ENCODE peak calls at places on chromosomes 16 and 17, in nine cellular contexts. One of them, this sample, is unnamed.

GRCh38 chr17:3924421-3925350 is 8.4 kb upstream of the P2RX1 start:
- DNase-seq in tibial artery: no peak
- DNase-seq in ovary: peak; percentile 57
- DNase-seq in heart right ventricle: peak; percentile 62
- DNase-seq in neural progenitor cell: no peak
- DNase-seq in A673: no peak
- DNase-seq in PC-3: no peak
- DNase-seq in lower leg skin: no peak
- DNase-seq in psoas muscle: peak; percentile 60
- DNase-seq in this sample: no peak

GRCh38 chr17:7007143-7007542 is 5.3 kb upstream of the RNASEK start:
- DNase-seq in neural progenitor cell: no peak
- DNase-seq in tibial artery: no peak
- DNase-seq in ovary: no peak
- DNase-seq in PC-3: no peak
- DNase-seq in heart right ventricle: no peak
- DNase-seq in A673: no peak
- DNase-seq in lower leg skin: no peak
- DNase-seq in psoas muscle: no peak
- DNase-seq in this sample: no peak

GRCh38 chr17:36859003-36859300 is 78.3 kb upstream of the LHX1 start:
- DNase-seq in PC-3: no peak
- DNase-seq in A673: no peak
- DNase-seq in neural progenitor cell: no peak
- DNase-seq in tibial artery: no peak
- DNase-seq in ovary: no peak
- DNase-seq in psoas muscle: no peak
- DNase-seq in lower leg skin: no peak
- DNase-seq in heart right ventricle: no peak
- DNase-seq in this sample: no peak

GRCh38 chr17:46141645-46142044 is 51.6 kb downstream of the KANSL1 start:
- DNase-seq in neural progenitor cell: no peak
- DNase-seq in PC-3: no peak
- DNase-seq in tibial artery: no peak
- DNase-seq in psoas muscle: no peak
- DNase-seq in ovary: no peak
- DNase-seq in heart right ventricle: no peak
- DNase-seq in lower leg skin: no peak
- DNase-seq in A673: no peak
- DNase-seq in this sample: no peak

GRCh38 chr16:85286970-85287814 is 174.9 kb upstream of the CIBAR2 start:
- DNase-seq in A673: no peak
- DNase-seq in neural progenitor cell: no peak
- DNase-seq in ovary: no peak
- DNase-seq in lower leg skin: peak; percentile 48
- DNase-seq in tibial artery: peak; percentile 83
- DNase-seq in heart right ventricle: peak; percentile 69
- DNase-seq in PC-3: no peak
- DNase-seq in psoas muscle: peak; percentile 90
- DNase-seq in this sample: no peak

GRCh38 chr16:49009204-49009603 is 272.4 kb downstream of the CBLN1 start:
- DNase-seq in ovary: no peak
- DNase-seq in lower leg skin: no peak
- DNase-seq in tibial artery: no peak
- DNase-seq in A673: no peak
- DNase-seq in PC-3: no peak
- DNase-seq in neural progenitor cell: no peak
- DNase-seq in heart right ventricle: no peak
- DNase-seq in psoas muscle: no peak
- DNase-seq in this sample: no peak

GRCh38 chr17:78910885-78911284 is 7.9 kb upstream of the CEP295NL start:
- DNase-seq in heart right ventricle: no peak
- DNase-seq in PC-3: no peak
- DNase-seq in neural progenitor cell: no peak
- DNase-seq in A673: no peak
- DNase-seq in ovary: no peak
- DNase-seq in psoas muscle: no peak
- DNase-seq in lower leg skin: no peak
- DNase-seq in tibial artery: no peak
- DNase-seq in this sample: no peak

GRCh38 chr16:89391-90302 is 11.6 kb downstream of the MPG start:
- DNase-seq in lower leg skin: no peak
- DNase-seq in neural progenitor cell: no peak
- DNase-seq in PC-3: no peak
- DNase-seq in tibial artery: no peak
- DNase-seq in heart right ventricle: no peak
- DNase-seq in psoas muscle: no peak
- DNase-seq in A673: no peak
- DNase-seq in ovary: no peak
- DNase-seq in this sample: no peak

GRCh38 chr16:9003322-9003721 is 39.6 kb upstream of the USP7 start:
- DNase-seq in A673: no peak
- DNase-seq in tibial artery: no peak
- DNase-seq in psoas muscle: no peak
- DNase-seq in lower leg skin: no peak
- DNase-seq in ovary: no peak
- DNase-seq in neural progenitor cell: no peak
- DNase-seq in heart right ventricle: no peak
- DNase-seq in PC-3: no peak
- DNase-seq in this sample: no peak

GRCh38 chr17:63704259-63704576 is 4.3 kb upstream of the LIMD2 start:
- DNase-seq in lower leg skin: no peak
- DNase-seq in psoas muscle: no peak
- DNase-seq in neural progenitor cell: no peak
- DNase-seq in heart right ventricle: no peak
- DNase-seq in tibial artery: no peak
- DNase-seq in PC-3: no peak
- DNase-seq in ovary: no peak
- DNase-seq in A673: no peak
- DNase-seq in this sample: no peak

GRCh38 chr16:14015948-14016347 is 55.2 kb upstream of the MRTFB start:
- DNase-seq in ovary: no peak
- DNase-seq in tibial artery: peak; percentile 72
- DNase-seq in neural progenitor cell: no peak
- DNase-seq in heart right ventricle: no peak
- DNase-seq in PC-3: peak; percentile 65
- DNase-seq in A673: no peak
- DNase-seq in lower leg skin: peak; percentile 74
- DNase-seq in psoas muscle: no peak
- DNase-seq in this sample: peak; percentile 53

GRCh38 chr17:70905796-70906195 is 736.5 kb downstream of the KCNJ2 start:
- DNase-seq in psoas muscle: no peak
- DNase-seq in ovary: no peak
- DNase-seq in heart right ventricle: peak; percentile 22
- DNase-seq in neural progenitor cell: no peak
- DNase-seq in PC-3: peak; percentile 85
- DNase-seq in A673: no peak
- DNase-seq in tibial artery: peak; percentile 80
- DNase-seq in lower leg skin: peak; percentile 16
- DNase-seq in this sample: peak; percentile 99

GRCh38 chr16:10744370-10745030 is 858 bp downstream of the NUBP1 start:
- DNase-seq in ovary: no peak
- DNase-seq in heart right ventricle: no peak
- DNase-seq in PC-3: no peak
- DNase-seq in neural progenitor cell: no peak
- DNase-seq in A673: no peak
- DNase-seq in psoas muscle: peak; percentile 61
- DNase-seq in lower leg skin: peak; percentile 49
- DNase-seq in tibial artery: no peak
- DNase-seq in this sample: no peak

GRCh38 chr17:3962217-3963069 is 1.8 kb downstream of the ATP2A3 start:
- DNase-seq in heart right ventricle: no peak
- DNase-seq in ovary: no peak
- DNase-seq in psoas muscle: no peak
- DNase-seq in lower leg skin: no peak
- DNase-seq in A673: no peak
- DNase-seq in neural progenitor cell: no peak
- DNase-seq in PC-3: no peak
- DNase-seq in tibial artery: no peak
- DNase-seq in this sample: no peak

GRCh38 chr16:19707699-19708497 is 10.1 kb downstream of the KNOP1 start:
- DNase-seq in tibial artery: no peak
- DNase-seq in heart right ventricle: no peak
- DNase-seq in psoas muscle: no peak
- DNase-seq in A673: no peak
- DNase-seq in ovary: no peak
- DNase-seq in lower leg skin: no peak
- DNase-seq in neural progenitor cell: no peak
- DNase-seq in PC-3: no peak
- DNase-seq in this sample: no peak

GRCh38 chr16:65274576-65274975 is 152.7 kb upstream of the CDH11 start:
- DNase-seq in tibial artery: no peak
- DNase-seq in neural progenitor cell: no peak
- DNase-seq in lower leg skin: no peak
- DNase-seq in PC-3: peak; percentile 83
- DNase-seq in ovary: no peak
- DNase-seq in heart right ventricle: no peak
- DNase-seq in A673: no peak
- DNase-seq in psoas muscle: no peak
- DNase-seq in this sample: no peak

GRCh38 chr16:31149894-31150890 is at the start of gene PRSS36:
- DNase-seq in heart right ventricle: no peak
- DNase-seq in ovary: no peak
- DNase-seq in A673: no peak
- DNase-seq in lower leg skin: no peak
- DNase-seq in neural progenitor cell: peak; percentile 54
- DNase-seq in psoas muscle: no peak
- DNase-seq in PC-3: no peak
- DNase-seq in tibial artery: no peak
- DNase-seq in this sample: no peak
- H3K4me3 ChIP-seq in heart right ventricle: no peak within 1 kb of the TSS
- H3K4me3 ChIP-seq in ovary: no peak within 1 kb of the TSS
- H3K4me3 ChIP-seq in A673: no peak within 1 kb of the TSS
- H3K4me3 ChIP-seq in lower leg skin: no peak within 1 kb of the TSS
- H3K4me3 ChIP-seq in neural progenitor cell: no peak within 1 kb of the TSS
- H3K4me3 ChIP-seq in psoas muscle: no peak within 1 kb of the TSS
- H3K4me3 ChIP-seq in PC-3: no peak within 1 kb of the TSS
- H3K4me3 ChIP-seq in tibial artery: no peak within 1 kb of the TSS
- H3K4me3 ChIP-seq in this sample: no peak within 1 kb of the TSS

DNA sequence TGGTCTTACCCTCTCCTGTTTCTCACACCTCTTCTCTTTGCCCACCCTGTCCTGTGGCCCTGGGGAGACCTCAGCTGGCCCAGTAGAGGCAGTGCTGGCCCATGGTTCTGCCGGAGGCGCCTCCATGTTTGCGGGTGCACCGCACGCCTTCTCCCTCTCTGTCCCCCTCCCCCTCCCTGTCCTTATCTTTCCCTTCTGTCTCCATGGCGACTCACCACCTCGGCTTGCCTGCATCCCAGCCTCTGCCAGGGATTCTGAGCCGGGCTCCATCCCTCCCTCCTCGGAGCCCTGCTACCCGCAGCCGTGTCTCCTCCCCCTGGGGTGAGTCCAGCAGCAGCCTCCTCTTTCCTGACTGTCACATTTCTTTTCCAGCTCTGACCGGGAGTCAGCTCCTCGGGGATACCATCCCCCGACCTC is at the start of gene RNF112:
- DNase-seq in A673: no peak
- DNase-seq in tibial artery: no peak
- DNase-seq in heart right ventricle: peak; percentile 39
- DNase-seq in ovary: no peak
- DNase-seq in PC-3: no peak
- DNase-seq in psoas muscle: no peak
- DNase-seq in neural progenitor cell: peak; percentile 51
- DNase-seq in lower leg skin: no peak
- DNase-seq in this sample: no peak
- TF ChIP-seq CTCF in A673: no peak
- TF ChIP-seq CTCF in tibial artery: peak; percentile 38
- TF ChIP-seq CTCF in heart right ventricle: no peak
- TF ChIP-seq CTCF in ovary: no peak
- TF ChIP-seq CTCF in PC-3: no peak
- TF ChIP-seq CTCF in psoas muscle: no peak
- TF ChIP-seq CTCF in neural progenitor cell: no peak
- TF ChIP-seq CTCF in lower leg skin: no peak
- TF ChIP-seq CTCF in this sample: no peak

DNA sequence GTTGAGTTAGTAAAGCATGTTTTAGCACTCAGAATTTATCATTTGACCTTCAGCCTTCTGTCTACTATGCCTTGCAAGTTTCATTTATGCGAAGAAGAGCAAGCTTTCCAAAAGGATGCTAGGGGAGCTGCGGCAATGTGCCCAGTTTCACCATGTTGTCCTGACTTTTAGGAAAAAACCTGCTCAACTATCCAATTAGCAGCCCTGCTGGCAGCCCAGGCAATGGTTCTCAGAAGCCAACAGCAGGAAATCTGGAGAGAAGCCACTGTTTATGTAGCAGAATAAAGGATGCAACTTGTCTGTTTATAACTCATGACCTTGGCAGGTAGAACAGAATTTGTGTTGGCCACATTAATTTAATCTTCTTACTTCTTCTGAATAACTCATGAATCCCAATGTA is 230.8 kb downstream of the ABCC12 start:
- DNase-seq in PC-3: no peak
- DNase-seq in ovary: no peak
- DNase-seq in lower leg skin: no peak
- DNase-seq in neural progenitor cell: no peak
- DNase-seq in psoas muscle: no peak
- DNase-seq in heart right ventricle: no peak
- DNase-seq in tibial artery: no peak
- DNase-seq in A673: no peak
- DNase-seq in this sample: peak; percentile 44
- H3K4me3 ChIP-seq in PC-3: no peak overlapping the region
- H3K4me3 ChIP-seq in ovary: no peak overlapping the region
- H3K4me3 ChIP-seq in lower leg skin: no peak overlapping the region
- H3K4me3 ChIP-seq in neural progenitor cell: no peak overlapping the region
- H3K4me3 ChIP-seq in psoas muscle: no peak overlapping the region
- H3K4me3 ChIP-seq in heart right ventricle: no peak overlapping the region
- H3K4me3 ChIP-seq in tibial artery: no peak overlapping the region
- H3K4me3 ChIP-seq in A673: no peak overlapping the region
- H3K4me3 ChIP-seq in this sample: no peak overlapping the region

GRCh38 chr17:82753201-82753464 is 1.3 kb downstream of the TBCD start:
- DNase-seq in psoas muscle: peak; percentile 30
- DNase-seq in neural progenitor cell: no peak
- DNase-seq in heart right ventricle: no peak
- DNase-seq in A673: no peak
- DNase-seq in ovary: no peak
- DNase-seq in tibial artery: no peak
- DNase-seq in lower leg skin: no peak
- DNase-seq in PC-3: no peak
- DNase-seq in this sample: no peak

GRCh38 chr17:82751571-82752370 is at the start of gene TBCD:
- DNase-seq in tibial artery: peak; percentile 94
- DNase-seq in ovary: peak; percentile 97
- DNase-seq in A673: peak; percentile 93
- DNase-seq in heart right ventricle: peak; percentile 93
- DNase-seq in lower leg skin: peak; percentile 76
- DNase-seq in psoas muscle: peak; percentile 95
- DNase-seq in neural progenitor cell: peak; percentile 95
- DNase-seq in PC-3: peak; percentile 85
- DNase-seq in this sample: peak; percentile 80

GRCh38 chr17:82752371-82753200 is 721 bp downstream of the TBCD start:
- DNase-seq in psoas muscle: peak; percentile 64
- DNase-seq in A673: peak; percentile 22
- DNase-seq in lower leg skin: no peak
- DNase-seq in heart right ventricle: peak; percentile 38
- DNase-seq in neural progenitor cell: peak; percentile 53
- DNase-seq in PC-3: no peak
- DNase-seq in ovary: no peak
- DNase-seq in tibial artery: no peak
- DNase-seq in this sample: no peak

GRCh38 chr17:82750241-82750905 is 1.5 kb upstream of the TBCD start:
- DNase-seq in heart right ventricle: no peak
- DNase-seq in neural progenitor cell: peak; percentile 55
- DNase-seq in tibial artery: no peak
- DNase-seq in lower leg skin: no peak
- DNase-seq in A673: no peak
- DNase-seq in ovary: peak; percentile 56
- DNase-seq in PC-3: no peak
- DNase-seq in psoas muscle: peak; percentile 53
- DNase-seq in this sample: no peak

GRCh38 chr17:82751171-82751570 is 694 bp upstream of the TBCD start:
- DNase-seq in A673: no peak
- DNase-seq in tibial artery: no peak
- DNase-seq in ovary: no peak
- DNase-seq in heart right ventricle: no peak
- DNase-seq in PC-3: no peak
- DNase-seq in psoas muscle: no peak
- DNase-seq in neural progenitor cell: no peak
- DNase-seq in lower leg skin: no peak
- DNase-seq in this sample: no peak
- TF ChIP-seq CTCF in A673: no peak
- TF ChIP-seq CTCF in tibial artery: no peak
- TF ChIP-seq CTCF in ovary: no peak
- TF ChIP-seq CTCF in heart right ventricle: no peak
- TF ChIP-seq CTCF in PC-3: no peak
- TF ChIP-seq CTCF in psoas muscle: no peak
- TF ChIP-seq CTCF in neural progenitor cell: no peak
- TF ChIP-seq CTCF in lower leg skin: no peak
- TF ChIP-seq CTCF in this sample: no peak